ENCODE peak calls at places on chromosomes 13 and 19, in four cellular contexts. E, W, K and Z are unnamed samples.

GRCh38 chr13:74883834-74884233 is 598.1 kb downstream of the TBC1D4 start:
- DNase-seq in W (no peak), E (no peak), K (no peak), Z (no peak)

GRCh38 chr19:44176590-44176989 is 11.7 kb downstream of the ZNF226 start:
- DNase-seq in W (no peak), E (no peak), K (no peak), Z (no peak)

GRCh38 chr19:16736709-16737108 is 17.1 kb downstream of the NWD1 start:
- DNase-seq in K (no peak), W (no peak), E (no peak), Z (no peak)

GRCh38 chr13:110015253-110015652 is 228.9 kb upstream of the IRS2 start:
- DNase-seq in K (no peak), W (no peak), E (no peak), Z (no peak)

GRCh38 chr13:41139296-41139966 is 6.8 kb upstream of the KBTBD6 start:
- DNase-seq in K (no peak), W (no peak), E (no peak), Z (no peak)

GRCh38 chr19:51546650-51547396 is 15.4 kb upstream of the SIGLEC6 start:
- DNase-seq in K (no peak), E (no peak), W (peak; percentile 25), Z (no peak)

GRCh38 chr13:106561551-106562170 is 6.3 kb downstream of the ARGLU1 start:
- DNase-seq in K (peak; percentile 51), E (no peak), W (peak; percentile 65), Z (no peak)

GRCh38 chr19:48480476-48481190 is 11.5 kb downstream of the CYTH2 start:
- DNase-seq in K (peak; percentile 68), E (no peak), W (peak; percentile 65), Z (no peak)

GRCh38 chr19:14006766-14007562 is 844 bp upstream of the RFX1 start:
- DNase-seq in W (peak; percentile 89), K (peak; percentile 90), E (no peak), Z (no peak)

GRCh38 chr19:4707956-4708650 is 15.5 kb downstream of the DPP9 start:
- DNase-seq in E (no peak), K (no peak), W (no peak), Z (no peak)

GRCh38 chr19:16470911-16471811 is 609 bp downstream of the EPS15L1 start:
- DNase-seq in W (peak; percentile 42), K (no peak), E (no peak), Z (no peak)

GRCh38 chr13:110644892-110645521 is 29.7 kb downstream of the NAXD start:
- DNase-seq in K (peak; percentile 62), W (peak; percentile 49), E (peak; percentile 75), Z (peak; percentile 68)

GRCh38 chr19:8321760-8322637 is 703 bp downstream of the RPS28 start:
- DNase-seq in W (no peak), K (no peak), E (no peak), Z (no peak)

GRCh38 chr13:114123876-114124275 is 8.5 kb downstream of the RASA3 start:
- DNase-seq in W (no peak), K (no peak), E (no peak), Z (no peak)

GRCh38 chr19:29285878-29286277 is 72.9 kb upstream of the UQCRFS1 start:
- DNase-seq in W (no peak), E (no peak), K (no peak), Z (no peak)

GRCh38 chr13:79775830-79776229 is 294.9 kb downstream of the NDFIP2 start:
- DNase-seq in W (no peak), K (no peak), E (no peak), Z (no peak)